ENCODE peak calls at places on chromosomes 16 and 17, in ten cellular contexts. One of them, this sample, is unnamed. For H3K36me3, the result is how much of the 10 kb centered on the place peaks cover.

GRCh38 chr17:82412535-82413520 is 5.3 kb upstream of the HEXD start:
- DNase-seq in cardiac muscle cell: no peak
- DNase-seq in lower lobe of right lung: no peak
- DNase-seq in endothelial cell of umbilical vein: no peak
- DNase-seq in breast epithelium: no peak
- DNase-seq in testis: no peak
- DNase-seq in heart right ventricle: no peak
- DNase-seq in transverse colon: no peak
- DNase-seq in neural progenitor cell: no peak
- DNase-seq in heart left ventricle: no peak
- DNase-seq in this sample: no peak

GRCh38 chr16:65739518-65739917 is 617.7 kb upstream of the CDH11 start:
- DNase-seq in neural progenitor cell: no peak
- DNase-seq in endothelial cell of umbilical vein: no peak
- DNase-seq in cardiac muscle cell: no peak
- DNase-seq in transverse colon: no peak
- DNase-seq in heart right ventricle: no peak
- DNase-seq in breast epithelium: no peak
- DNase-seq in heart left ventricle: no peak
- DNase-seq in testis: no peak
- DNase-seq in lower lobe of right lung: no peak
- DNase-seq in this sample: no peak

GRCh38 chr17:9828296-9829059 is 2.8 kb downstream of the GLP2R start:
- DNase-seq in transverse colon: no peak
- DNase-seq in breast epithelium: no peak
- DNase-seq in neural progenitor cell: no peak
- DNase-seq in heart right ventricle: no peak
- DNase-seq in lower lobe of right lung: no peak
- DNase-seq in endothelial cell of umbilical vein: no peak
- DNase-seq in cardiac muscle cell: no peak
- DNase-seq in heart left ventricle: no peak
- DNase-seq in testis: peak
- DNase-seq in this sample: no peak

GRCh38 chr16:46929378-46930332 is 43.8 kb downstream of the DNAJA2 start:
- DNase-seq in heart right ventricle: peak
- DNase-seq in cardiac muscle cell: peak
- DNase-seq in transverse colon: peak
- DNase-seq in heart left ventricle: peak
- DNase-seq in breast epithelium: peak
- DNase-seq in lower lobe of right lung: peak
- DNase-seq in neural progenitor cell: peak
- DNase-seq in testis: peak
- DNase-seq in endothelial cell of umbilical vein: peak
- DNase-seq in this sample: peak

GRCh38 chr16:4911831-4912422 is 25.0 kb downstream of the PPL start:
- DNase-seq in transverse colon: no peak
- DNase-seq in heart right ventricle: no peak
- DNase-seq in cardiac muscle cell: no peak
- DNase-seq in testis: no peak
- DNase-seq in breast epithelium: no peak
- DNase-seq in endothelial cell of umbilical vein: no peak
- DNase-seq in lower lobe of right lung: no peak
- DNase-seq in heart left ventricle: no peak
- DNase-seq in neural progenitor cell: no peak
- DNase-seq in this sample: peak

GRCh38 chr17:60314423-60314822 is 77.5 kb downstream of the USP32 start:
- DNase-seq in breast epithelium: no peak
- DNase-seq in endothelial cell of umbilical vein: no peak
- DNase-seq in cardiac muscle cell: no peak
- DNase-seq in heart right ventricle: no peak
- DNase-seq in neural progenitor cell: no peak
- DNase-seq in testis: no peak
- DNase-seq in transverse colon: no peak
- DNase-seq in heart left ventricle: no peak
- DNase-seq in lower lobe of right lung: no peak
- DNase-seq in this sample: no peak

GRCh38 chr16:87360862-87361610 is 22.5 kb downstream of the FBXO31 start:
- DNase-seq in neural progenitor cell: peak
- DNase-seq in cardiac muscle cell: no peak
- DNase-seq in transverse colon: no peak
- DNase-seq in testis: no peak
- DNase-seq in endothelial cell of umbilical vein: no peak
- DNase-seq in lower lobe of right lung: no peak
- DNase-seq in breast epithelium: no peak
- DNase-seq in heart right ventricle: no peak
- DNase-seq in heart left ventricle: no peak
- DNase-seq in this sample: no peak

GRCh38 chr16:72285728-72286127 is 113.8 kb upstream of the PMFBP1 start:
- DNase-seq in testis: no peak
- DNase-seq in heart left ventricle: no peak
- DNase-seq in transverse colon: no peak
- DNase-seq in heart right ventricle: no peak
- DNase-seq in cardiac muscle cell: no peak
- DNase-seq in neural progenitor cell: no peak
- DNase-seq in endothelial cell of umbilical vein: no peak
- DNase-seq in lower lobe of right lung: no peak
- DNase-seq in breast epithelium: no peak
- DNase-seq in this sample: no peak

GRCh38 chr17:45241315-45242011 is 19.8 kb downstream of the FMNL1 start:
- DNase-seq in lower lobe of right lung: peak
- DNase-seq in transverse colon: no peak
- DNase-seq in heart left ventricle: no peak
- DNase-seq in testis: peak
- DNase-seq in endothelial cell of umbilical vein: no peak
- DNase-seq in heart right ventricle: no peak
- DNase-seq in cardiac muscle cell: peak
- DNase-seq in breast epithelium: peak
- DNase-seq in neural progenitor cell: peak
- DNase-seq in this sample: no peak

GRCh38 chr17:78558181-78558850 is 18.9 kb downstream of the DNAH17 start:
- DNase-seq in heart left ventricle: no peak
- DNase-seq in endothelial cell of umbilical vein: no peak
- DNase-seq in neural progenitor cell: no peak
- DNase-seq in heart right ventricle: no peak
- DNase-seq in cardiac muscle cell: no peak
- DNase-seq in breast epithelium: no peak
- DNase-seq in transverse colon: no peak
- DNase-seq in testis: no peak
- DNase-seq in lower lobe of right lung: no peak
- DNase-seq in this sample: no peak

GRCh38 chr16:28616636-28617035 is 6.8 kb upstream of the SULT1A1 start:
- DNase-seq in testis: no peak
- DNase-seq in cardiac muscle cell: no peak
- DNase-seq in heart right ventricle: no peak
- DNase-seq in breast epithelium: peak
- DNase-seq in neural progenitor cell: no peak
- DNase-seq in endothelial cell of umbilical vein: no peak
- DNase-seq in heart left ventricle: no peak
- DNase-seq in transverse colon: no peak
- DNase-seq in lower lobe of right lung: no peak
- DNase-seq in this sample: no peak

GRCh38 chr16:12558641-12559040 is 245.0 kb downstream of the CPPED1 start:
- DNase-seq in transverse colon: no peak
- DNase-seq in lower lobe of right lung: no peak
- DNase-seq in cardiac muscle cell: no peak
- DNase-seq in testis: no peak
- DNase-seq in heart right ventricle: no peak
- DNase-seq in breast epithelium: no peak
- DNase-seq in neural progenitor cell: no peak
- DNase-seq in endothelial cell of umbilical vein: no peak
- DNase-seq in heart left ventricle: no peak
- DNase-seq in this sample: no peak

GRCh38 chr17:21289902-21290571 is 5.5 kb downstream of the MAP2K3 start:
- DNase-seq in endothelial cell of umbilical vein: no peak
- DNase-seq in neural progenitor cell: no peak
- DNase-seq in cardiac muscle cell: no peak
- DNase-seq in heart right ventricle: peak
- DNase-seq in transverse colon: no peak
- DNase-seq in heart left ventricle: peak
- DNase-seq in breast epithelium: no peak
- DNase-seq in testis: no peak
- DNase-seq in lower lobe of right lung: no peak
- DNase-seq in this sample: no peak

GRCh38 chr17:65389426-65389825 is 172.0 kb downstream of the AXIN2 start:
- DNase-seq in neural progenitor cell: no peak
- DNase-seq in lower lobe of right lung: no peak
- DNase-seq in transverse colon: no peak
- DNase-seq in breast epithelium: no peak
- DNase-seq in heart right ventricle: no peak
- DNase-seq in cardiac muscle cell: no peak
- DNase-seq in endothelial cell of umbilical vein: no peak
- DNase-seq in testis: no peak
- DNase-seq in heart left ventricle: no peak
- DNase-seq in this sample: no peak

GRCh38 chr17:74453665-74454196 is 12.7 kb upstream of the CD300A start:
- DNase-seq in endothelial cell of umbilical vein: no peak
- DNase-seq in transverse colon: no peak
- DNase-seq in heart left ventricle: no peak
- DNase-seq in lower lobe of right lung: no peak
- DNase-seq in breast epithelium: peak
- DNase-seq in cardiac muscle cell: peak
- DNase-seq in neural progenitor cell: peak
- DNase-seq in heart right ventricle: no peak
- DNase-seq in testis: peak
- DNase-seq in this sample: no peak

GRCh38 chr17:77830816-77831490 is 127.5 kb upstream of the TNRC6C start:
- DNase-seq in breast epithelium: no peak
- DNase-seq in cardiac muscle cell: no peak
- DNase-seq in transverse colon: no peak
- DNase-seq in heart left ventricle: no peak
- DNase-seq in heart right ventricle: no peak
- DNase-seq in endothelial cell of umbilical vein: no peak
- DNase-seq in testis: no peak
- DNase-seq in neural progenitor cell: no peak
- DNase-seq in lower lobe of right lung: peak
- DNase-seq in this sample: no peak

GRCh38 chr17:57045868-57046671 is 39.0 kb upstream of the AKAP1 start:
- DNase-seq in breast epithelium: no peak
- DNase-seq in cardiac muscle cell: no peak
- DNase-seq in testis: peak
- DNase-seq in neural progenitor cell: no peak
- DNase-seq in heart left ventricle: peak
- DNase-seq in heart right ventricle: no peak
- DNase-seq in lower lobe of right lung: peak
- DNase-seq in endothelial cell of umbilical vein: no peak
- DNase-seq in transverse colon: peak
- DNase-seq in this sample: no peak

GRCh38 chr16:87918314-87918713 is 18.0 kb downstream of the CA5A start:
- DNase-seq in transverse colon: no peak
- DNase-seq in lower lobe of right lung: no peak
- DNase-seq in heart left ventricle: no peak
- DNase-seq in testis: peak
- DNase-seq in heart right ventricle: no peak
- DNase-seq in breast epithelium: no peak
- DNase-seq in neural progenitor cell: no peak
- DNase-seq in endothelial cell of umbilical vein: no peak
- DNase-seq in cardiac muscle cell: no peak
- DNase-seq in this sample: no peak

GRCh38 chr16:4506450-4506849 is 30.3 kb downstream of the HMOX2 start:
- DNase-seq in breast epithelium: peak
- DNase-seq in neural progenitor cell: peak
- DNase-seq in heart left ventricle: peak
- DNase-seq in lower lobe of right lung: no peak
- DNase-seq in cardiac muscle cell: peak
- DNase-seq in transverse colon: peak
- DNase-seq in testis: peak
- DNase-seq in heart right ventricle: peak
- DNase-seq in endothelial cell of umbilical vein: peak
- DNase-seq in this sample: peak

DNA sequence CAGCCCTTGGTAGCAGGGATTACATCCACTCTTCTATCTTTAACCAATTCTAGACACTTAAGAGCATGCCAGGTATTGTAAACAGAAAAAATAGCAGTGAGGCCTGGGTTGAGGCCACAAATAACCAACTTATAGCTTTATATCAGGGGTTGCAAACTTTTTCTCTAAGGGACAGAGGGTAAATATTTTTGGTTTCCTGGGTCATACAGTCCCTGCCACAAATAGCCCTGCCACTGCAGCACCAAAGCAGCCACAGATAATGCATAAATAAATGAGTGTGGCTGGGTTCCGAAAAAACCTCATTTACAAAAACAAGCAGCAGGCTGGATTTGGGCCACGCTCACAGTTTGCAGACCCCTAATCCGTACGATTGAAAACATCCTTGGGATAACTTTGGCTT is 46.7 kb downstream of the STAT3 start:
- DNase-seq in heart right ventricle: no peak
- DNase-seq in transverse colon: no peak
- DNase-seq in neural progenitor cell: no peak
- DNase-seq in breast epithelium: no peak
- DNase-seq in cardiac muscle cell: no peak
- DNase-seq in heart left ventricle: no peak
- DNase-seq in endothelial cell of umbilical vein: no peak
- DNase-seq in lower lobe of right lung: no peak
- DNase-seq in testis: no peak
- DNase-seq in this sample: no peak
- H3K36me3 ChIP-seq in heart right ventricle: half or more
- H3K36me3 ChIP-seq in transverse colon: under half
- H3K36me3 ChIP-seq in neural progenitor cell: under half
- H3K36me3 ChIP-seq in breast epithelium: under half
- H3K36me3 ChIP-seq in cardiac muscle cell: under half
- H3K36me3 ChIP-seq in heart left ventricle: half or more
- H3K36me3 ChIP-seq in endothelial cell of umbilical vein: under half
- H3K36me3 ChIP-seq in lower lobe of right lung: half or more
- H3K36me3 ChIP-seq in testis: under half
- H3K36me3 ChIP-seq in this sample: under half

GRCh38 chr17:31392002-31392855 is 754 bp downstream of the RAB11FIP4 start:
- DNase-seq in heart left ventricle: peak
- DNase-seq in lower lobe of right lung: no peak
- DNase-seq in cardiac muscle cell: no peak
- DNase-seq in neural progenitor cell: peak
- DNase-seq in transverse colon: no peak
- DNase-seq in endothelial cell of umbilical vein: no peak
- DNase-seq in testis: peak
- DNase-seq in breast epithelium: no peak
- DNase-seq in heart right ventricle: no peak
- DNase-seq in this sample: no peak
- H3K4me3 ChIP-seq in heart left ventricle: peak
- H3K4me3 ChIP-seq in lower lobe of right lung: peak
- H3K4me3 ChIP-seq in cardiac muscle cell: peak
- H3K4me3 ChIP-seq in neural progenitor cell: peak
- H3K4me3 ChIP-seq in transverse colon: peak
- H3K4me3 ChIP-seq in endothelial cell of umbilical vein: no peak
- H3K4me3 ChIP-seq in testis: peak
- H3K4me3 ChIP-seq in breast epithelium: peak
- H3K4me3 ChIP-seq in heart right ventricle: peak
- H3K4me3 ChIP-seq in this sample: no peak

GRCh38 chr17:19433727-19434340 is 22.8 kb downstream of the RNF112 start:
- DNase-seq in heart left ventricle: no peak
- DNase-seq in cardiac muscle cell: no peak
- DNase-seq in lower lobe of right lung: no peak
- DNase-seq in neural progenitor cell: peak
- DNase-seq in testis: no peak
- DNase-seq in breast epithelium: no peak
- DNase-seq in transverse colon: no peak
- DNase-seq in heart right ventricle: no peak
- DNase-seq in endothelial cell of umbilical vein: no peak
- DNase-seq in this sample: no peak
- TF ChIP-seq CTCF in heart left ventricle: no peak
- TF ChIP-seq CTCF in cardiac muscle cell: no peak
- TF ChIP-seq CTCF in lower lobe of right lung: no peak
- TF ChIP-seq CTCF in neural progenitor cell: peak
- TF ChIP-seq CTCF in testis: no peak
- TF ChIP-seq CTCF in breast epithelium: no peak
- TF ChIP-seq CTCF in transverse colon: no peak
- TF ChIP-seq CTCF in heart right ventricle: no peak
- TF ChIP-seq CTCF in endothelial cell of umbilical vein: no peak
- TF ChIP-seq CTCF in this sample: no peak

GRCh38 chr17:19935169-19935568 is 42.5 kb downstream of the AKAP10 start:
- DNase-seq in lower lobe of right lung: no peak
- DNase-seq in heart right ventricle: no peak
- DNase-seq in breast epithelium: no peak
- DNase-seq in neural progenitor cell: no peak
- DNase-seq in cardiac muscle cell: no peak
- DNase-seq in heart left ventricle: no peak
- DNase-seq in testis: no peak
- DNase-seq in transverse colon: no peak
- DNase-seq in endothelial cell of umbilical vein: no peak
- DNase-seq in this sample: peak
- H3K36me3 ChIP-seq in lower lobe of right lung: half or more
- H3K36me3 ChIP-seq in heart right ventricle: half or more
- H3K36me3 ChIP-seq in breast epithelium: under half
- H3K36me3 ChIP-seq in neural progenitor cell: under half
- H3K36me3 ChIP-seq in cardiac muscle cell: half or more
- H3K36me3 ChIP-seq in heart left ventricle: half or more
- H3K36me3 ChIP-seq in testis: under half
- H3K36me3 ChIP-seq in transverse colon: under half
- H3K36me3 ChIP-seq in endothelial cell of umbilical vein: under half
- H3K36me3 ChIP-seq in this sample: under half